ENCODE peak calls at places on chromosome 20, in nine cellular contexts. O is cardiac muscle cell; H is astrocyte; A is H1; S is astrocyte of the spinal cord; W is AG04450; T is CD8-positive, alpha-beta T cell; I is IMR-90; P is lung. V is an unnamed sample.

GRCh38 chr20:6715350-6716063 is 52.0 kb upstream of the BMP2 start:
- DNase-seq in O (no peak), H (no peak), A (no peak), S (no peak), W (no peak), T (no peak), I (no peak), P (no peak), V (no peak)

GRCh38 chr20:50646483-50646996 is 44.8 kb downstream of the RIPOR3 start:
- DNase-seq in O (no peak), H (peak; percentile 26), A (no peak), S (peak; percentile 31), W (peak; percentile 78), T (no peak), I (peak; percentile 86), P (no peak), V (peak; percentile 97)

GRCh38 chr20:50221501-50222323 is 31.1 kb downstream of the CEBPB start:
- DNase-seq in O (no peak), H (peak; percentile 30), A (no peak), S (no peak), W (no peak), T (no peak), I (peak; percentile 17), P (peak; percentile 63), V (peak; percentile 73)

GRCh38 chr20:462199-462991 is at the start of gene TBC1D20:
- DNase-seq in O (peak; percentile 94), H (peak; percentile 63), A (peak; percentile 49), S (peak; percentile 84), W (peak; percentile 61), T (peak; percentile 91), I (peak; percentile 84), P (peak; percentile 79), V (peak; percentile 81)

GRCh38 chr20:49904440-49905214 is 10.7 kb downstream of the SPATA2 start:
- DNase-seq in O (no peak), H (no peak), A (no peak), S (no peak), W (no peak), T (no peak), I (no peak), P (no peak), V (no peak)

GRCh38 chr20:48799315-48800105 is 28.3 kb downstream of the PREX1 start:
- DNase-seq in O (no peak), H (no peak), A (no peak), S (no peak), W (no peak), T (no peak), I (no peak), P (no peak), V (no peak)

GRCh38 chr20:53660947-53661381 is 67.3 kb upstream of the ZNF217 start:
- DNase-seq in O (no peak), H (no peak), A (no peak), S (no peak), W (no peak), T (no peak), I (peak; percentile 9), P (no peak), V (peak; percentile 57)

GRCh38 chr20:36540551-36541211 is 638 bp upstream of the MYL9 start:
- DNase-seq in O (no peak), H (no peak), A (no peak), S (no peak), W (no peak), T (no peak), I (no peak), P (no peak), V (no peak)

GRCh38 chr20:51431321-51431720 is 111.2 kb downstream of the NFATC2 start:
- DNase-seq in O (no peak), H (no peak), A (no peak), S (no peak), W (no peak), T (no peak), I (no peak), P (no peak), V (no peak)

GRCh38 chr20:45404438-45404837 is 3.7 kb upstream of the DBNDD2 start:
- DNase-seq in O (no peak), H (no peak), A (no peak), S (no peak), W (no peak), T (no peak), I (no peak), P (no peak), V (no peak)

GRCh38 chr20:44097521-44098255 is 89.3 kb downstream of the JPH2 start:
- DNase-seq in O (no peak), H (peak; percentile 41), A (no peak), S (no peak), W (no peak), T (no peak), I (peak; percentile 22), P (no peak), V (no peak)

GRCh38 chr20:15923030-15923776 is 650.0 kb downstream of the KIF16B start:
- DNase-seq in O (no peak), H (no peak), A (no peak), S (no peak), W (no peak), T (no peak), I (no peak), P (no peak), V (no peak)

GRCh38 chr20:21505810-21506530 is 7.9 kb downstream of the NKX2-2 start:
- DNase-seq in O (peak; percentile 70), H (peak; percentile 15), A (no peak), S (no peak), W (no peak), T (peak; percentile 76), I (peak; percentile 20), P (no peak), V (peak; percentile 29)

DNA sequence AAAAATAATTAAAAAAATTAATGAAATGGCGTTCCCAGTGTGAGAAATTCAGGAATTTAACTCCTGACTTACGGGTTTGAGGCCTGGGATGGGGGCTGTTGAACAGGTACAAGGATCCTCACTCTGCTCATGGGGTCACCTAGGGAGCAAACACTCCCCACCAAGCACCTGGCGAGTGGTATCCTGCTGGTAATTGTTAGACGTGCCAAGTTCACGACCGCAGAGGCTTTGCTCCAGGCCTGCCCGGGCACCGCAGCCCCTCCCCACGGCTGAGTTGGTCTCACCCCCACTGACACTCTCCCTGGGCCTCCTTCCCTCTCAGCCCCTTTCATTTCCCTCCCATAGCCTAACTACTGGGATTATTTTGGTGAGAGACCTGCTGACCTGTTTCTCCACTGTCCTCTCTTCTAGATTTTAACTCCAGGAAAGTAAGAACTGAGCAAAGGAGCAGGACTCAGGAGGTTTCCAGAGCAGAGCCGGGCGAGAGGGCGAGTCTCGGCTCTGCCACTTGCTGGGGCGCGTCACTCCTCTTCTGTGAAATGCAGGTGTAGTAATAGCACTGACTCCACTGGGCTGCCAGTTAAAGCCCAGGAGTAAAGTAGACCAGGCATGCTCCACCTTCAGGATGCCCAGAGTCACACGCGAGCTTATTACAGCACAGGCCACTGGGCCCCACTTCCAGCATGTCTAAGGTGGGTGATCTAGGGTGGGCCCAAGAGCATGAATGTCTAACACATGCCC is 22.8 kb downstream of the BMP7 start:
- DNase-seq in O (no peak), H (no peak), A (no peak), S (no peak), W (no peak), T (no peak), I (no peak), P (no peak), V (no peak)
- TF ChIP-seq CTCF in O (no peak), H (no peak), A (peak; percentile 16), S (no peak), W (no peak), T (no peak), I (no peak), P (no peak), V (no peak)

GRCh38 chr20:3751664-3752385 is 15.7 kb downstream of the ADISSP start:
- DNase-seq in O (peak; percentile 58), H (peak; percentile 18), A (peak; percentile 60), S (no peak), W (no peak), T (no peak), I (no peak), P (peak; percentile 46), V (no peak)
- H3K4me3 ChIP-seq in O (peak overlapping the region; percentile 24), H (no peak overlapping the region), A (peak overlapping the region; percentile 43), S (no peak overlapping the region), W (no peak overlapping the region), T (peak overlapping the region; percentile 28), I (no peak overlapping the region), P (no peak overlapping the region), V (no peak overlapping the region)

GRCh38 chr20:7856756-7857155 is 83.5 kb downstream of the HAO1 start:
- DNase-seq in O (no peak), H (peak; percentile 62), A (no peak), S (peak; percentile 58), W (no peak), T (no peak), I (peak; percentile 69), P (no peak), V (peak; percentile 61)

GRCh38 chr20:7853493-7853892 is 86.8 kb downstream of the HAO1 start:
- DNase-seq in O (no peak), H (no peak), A (no peak), S (no peak), W (no peak), T (no peak), I (no peak), P (no peak), V (no peak)

GRCh38 chr20:7858851-7859250 is 81.4 kb downstream of the HAO1 start:
- DNase-seq in O (no peak), H (no peak), A (no peak), S (peak; percentile 22), W (no peak), T (no peak), I (no peak), P (no peak), V (no peak)

GRCh38 chr20:7855545-7855944 is 84.7 kb downstream of the HAO1 start:
- DNase-seq in O (no peak), H (no peak), A (no peak), S (no peak), W (no peak), T (no peak), I (no peak), P (no peak), V (no peak)

DNA sequence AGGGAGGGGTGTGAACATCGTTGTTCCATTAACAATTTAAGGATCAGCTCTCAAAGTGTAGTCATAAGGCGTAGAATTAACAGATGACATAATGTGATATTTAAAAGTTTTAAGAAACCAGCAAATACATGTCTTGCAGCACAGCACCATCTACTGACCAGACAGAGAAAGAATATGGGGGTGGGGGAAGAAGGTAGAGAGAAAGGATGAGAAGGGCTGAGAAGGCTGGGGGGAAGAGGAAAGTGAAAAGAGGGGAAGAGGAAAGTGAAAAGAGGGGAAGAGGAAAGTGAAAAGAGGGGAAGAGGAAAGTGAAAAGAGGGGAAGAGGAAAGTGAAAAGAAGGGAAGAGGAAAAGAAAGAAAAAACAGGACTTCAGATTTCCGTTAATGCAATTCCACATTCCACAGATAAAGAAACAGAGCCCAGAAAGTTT is 80.9 kb downstream of the HAO1 start:
- DNase-seq in O (peak; percentile 52), H (peak; percentile 75), A (no peak), S (peak; percentile 81), W (no peak), T (no peak), I (peak; percentile 70), P (no peak), V (peak; percentile 69)
- TF ChIP-seq CTCF in O (peak; percentile 74), H (peak; percentile 77), A (no peak), S (peak; percentile 72), W (peak; percentile 78), T (no peak), I (peak; percentile 90), P (peak; percentile 40), V (peak; percentile 85)

DNA sequence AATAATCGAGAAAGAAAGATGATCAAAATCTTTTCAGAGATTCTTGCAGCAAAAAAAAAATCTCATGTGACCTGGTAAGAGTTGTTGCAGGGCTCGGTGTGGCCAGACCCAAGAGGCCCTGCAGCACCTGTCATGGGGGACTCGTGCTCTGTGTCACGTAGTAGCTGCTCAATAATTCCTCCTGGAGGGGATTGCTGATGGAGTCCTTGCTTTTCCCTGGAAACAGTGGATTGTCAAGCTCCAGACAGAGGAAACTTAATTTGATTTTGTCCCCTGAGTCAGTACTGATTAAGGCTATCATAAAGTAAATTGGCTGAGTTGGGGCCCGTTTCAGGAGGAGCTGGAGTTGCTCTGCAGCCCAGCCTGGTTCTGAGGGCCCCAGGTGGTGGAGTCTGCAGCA is 125.2 kb downstream of the EDN3 start:
- DNase-seq in O (no peak), H (no peak), A (no peak), S (no peak), W (no peak), T (no peak), I (no peak), P (no peak), V (no peak)
- H3K4me3 ChIP-seq in O (no peak overlapping the region), H (no peak overlapping the region), A (no peak overlapping the region), S (no peak overlapping the region), W (no peak overlapping the region), T (no peak overlapping the region), I (no peak overlapping the region), P (no peak overlapping the region), V (no peak overlapping the region)